ENCODE peak calls at places on chromosomes 13 and 19, in seven cellular contexts. One of them, this sample, is unnamed.

GRCh38 chr19:308471-309205 is 17.4 kb upstream of the PLPP2 start:
- DNase-seq in AG08395: no peak
- DNase-seq in stimulated activated CD4-positive, alpha-beta T cell treated with anti-CD3 and anti-CD28 coated beads, Interleukin-15, amount 100 ng/mL, for 1 hour: no peak
- DNase-seq in H54: no peak
- DNase-seq in CD8-positive, alpha-beta memory T cell: no peak
- DNase-seq in astrocyte of the spinal cord: no peak
- DNase-seq in hepatic stellate cell: no peak
- DNase-seq in this sample: no peak

GRCh38 chr19:55673889-55674288 is 1.1 kb upstream of the EPN1 start:
- DNase-seq in AG08395: no peak
- DNase-seq in stimulated activated CD4-positive, alpha-beta T cell treated with anti-CD3 and anti-CD28 coated beads, Interleukin-15, amount 100 ng/mL, for 1 hour: no peak
- DNase-seq in H54: no peak
- DNase-seq in CD8-positive, alpha-beta memory T cell: no peak
- DNase-seq in astrocyte of the spinal cord: no peak
- DNase-seq in hepatic stellate cell: no peak
- DNase-seq in this sample: no peak

GRCh38 chr13:64525687-64526086 is 2704.4 kb downstream of the PCDH9 start:
- DNase-seq in AG08395: no peak
- DNase-seq in stimulated activated CD4-positive, alpha-beta T cell treated with anti-CD3 and anti-CD28 coated beads, Interleukin-15, amount 100 ng/mL, for 1 hour: no peak
- DNase-seq in H54: no peak
- DNase-seq in CD8-positive, alpha-beta memory T cell: no peak
- DNase-seq in astrocyte of the spinal cord: no peak
- DNase-seq in hepatic stellate cell: no peak
- DNase-seq in this sample: no peak

GRCh38 chr13:93262729-93263128 is 36.1 kb downstream of the GPC6 start:
- DNase-seq in AG08395: peak; percentile 63
- DNase-seq in stimulated activated CD4-positive, alpha-beta T cell treated with anti-CD3 and anti-CD28 coated beads, Interleukin-15, amount 100 ng/mL, for 1 hour: no peak
- DNase-seq in H54: peak; percentile 23
- DNase-seq in CD8-positive, alpha-beta memory T cell: no peak
- DNase-seq in astrocyte of the spinal cord: peak; percentile 71
- DNase-seq in hepatic stellate cell: peak; percentile 17
- DNase-seq in this sample: no peak

GRCh38 chr19:46529622-46530451 is 34.2 kb upstream of the PNMA8B start:
- DNase-seq in AG08395: peak; percentile 83
- DNase-seq in stimulated activated CD4-positive, alpha-beta T cell treated with anti-CD3 and anti-CD28 coated beads, Interleukin-15, amount 100 ng/mL, for 1 hour: peak; percentile 50
- DNase-seq in H54: peak; percentile 40
- DNase-seq in CD8-positive, alpha-beta memory T cell: peak; percentile 68
- DNase-seq in astrocyte of the spinal cord: peak; percentile 57
- DNase-seq in hepatic stellate cell: peak; percentile 78
- DNase-seq in this sample: no peak

GRCh38 chr13:45200701-45201230 is at the start of gene KCTD4:
- DNase-seq in AG08395: no peak
- DNase-seq in stimulated activated CD4-positive, alpha-beta T cell treated with anti-CD3 and anti-CD28 coated beads, Interleukin-15, amount 100 ng/mL, for 1 hour: no peak
- DNase-seq in H54: no peak
- DNase-seq in CD8-positive, alpha-beta memory T cell: no peak
- DNase-seq in astrocyte of the spinal cord: peak; percentile 34
- DNase-seq in hepatic stellate cell: no peak
- DNase-seq in this sample: no peak

GRCh38 chr19:40191836-40192646 is 815 bp downstream of the MAP3K10 start:
- DNase-seq in AG08395: peak; percentile 29
- DNase-seq in stimulated activated CD4-positive, alpha-beta T cell treated with anti-CD3 and anti-CD28 coated beads, Interleukin-15, amount 100 ng/mL, for 1 hour: no peak
- DNase-seq in H54: peak; percentile 63
- DNase-seq in CD8-positive, alpha-beta memory T cell: no peak
- DNase-seq in astrocyte of the spinal cord: peak; percentile 12
- DNase-seq in hepatic stellate cell: peak; percentile 53
- DNase-seq in this sample: peak; percentile 19

GRCh38 chr13:97256343-97256783 is 34.2 kb downstream of the MBNL2 start:
- DNase-seq in AG08395: peak; percentile 82
- DNase-seq in stimulated activated CD4-positive, alpha-beta T cell treated with anti-CD3 and anti-CD28 coated beads, Interleukin-15, amount 100 ng/mL, for 1 hour: no peak
- DNase-seq in H54: peak; percentile 40
- DNase-seq in CD8-positive, alpha-beta memory T cell: no peak
- DNase-seq in astrocyte of the spinal cord: peak; percentile 94
- DNase-seq in hepatic stellate cell: peak; percentile 69
- DNase-seq in this sample: no peak

GRCh38 chr13:22735381-22735995 is 445.3 kb upstream of the SGCG start:
- DNase-seq in AG08395: no peak
- DNase-seq in stimulated activated CD4-positive, alpha-beta T cell treated with anti-CD3 and anti-CD28 coated beads, Interleukin-15, amount 100 ng/mL, for 1 hour: no peak
- DNase-seq in H54: no peak
- DNase-seq in CD8-positive, alpha-beta memory T cell: no peak
- DNase-seq in astrocyte of the spinal cord: no peak
- DNase-seq in hepatic stellate cell: no peak
- DNase-seq in this sample: no peak

GRCh38 chr19:6778386-6778785 is 5.9 kb downstream of the VAV1 start:
- DNase-seq in AG08395: no peak
- DNase-seq in stimulated activated CD4-positive, alpha-beta T cell treated with anti-CD3 and anti-CD28 coated beads, Interleukin-15, amount 100 ng/mL, for 1 hour: no peak
- DNase-seq in H54: no peak
- DNase-seq in CD8-positive, alpha-beta memory T cell: no peak
- DNase-seq in astrocyte of the spinal cord: no peak
- DNase-seq in hepatic stellate cell: no peak
- DNase-seq in this sample: no peak

GRCh38 chr19:38266981-38267597 is 2.7 kb downstream of the SPINT2 start:
- DNase-seq in AG08395: no peak
- DNase-seq in stimulated activated CD4-positive, alpha-beta T cell treated with anti-CD3 and anti-CD28 coated beads, Interleukin-15, amount 100 ng/mL, for 1 hour: no peak
- DNase-seq in H54: peak; percentile 63
- DNase-seq in CD8-positive, alpha-beta memory T cell: no peak
- DNase-seq in astrocyte of the spinal cord: peak; percentile 53
- DNase-seq in hepatic stellate cell: peak; percentile 60
- DNase-seq in this sample: no peak

GRCh38 chr19:29849234-29849633 is 37.4 kb downstream of the CCNE1 start:
- DNase-seq in AG08395: no peak
- DNase-seq in stimulated activated CD4-positive, alpha-beta T cell treated with anti-CD3 and anti-CD28 coated beads, Interleukin-15, amount 100 ng/mL, for 1 hour: no peak
- DNase-seq in H54: no peak
- DNase-seq in CD8-positive, alpha-beta memory T cell: no peak
- DNase-seq in astrocyte of the spinal cord: no peak
- DNase-seq in hepatic stellate cell: no peak
- DNase-seq in this sample: no peak

GRCh38 chr13:90686438-90686837 is 661.0 kb upstream of the MIR17HG start:
- DNase-seq in AG08395: peak; percentile 72
- DNase-seq in stimulated activated CD4-positive, alpha-beta T cell treated with anti-CD3 and anti-CD28 coated beads, Interleukin-15, amount 100 ng/mL, for 1 hour: no peak
- DNase-seq in H54: no peak
- DNase-seq in CD8-positive, alpha-beta memory T cell: no peak
- DNase-seq in astrocyte of the spinal cord: peak; percentile 49
- DNase-seq in hepatic stellate cell: no peak
- DNase-seq in this sample: no peak

GRCh38 chr19:13033819-13034611 is 38.7 kb downstream of the NFIX start:
- DNase-seq in AG08395: peak; percentile 77
- DNase-seq in stimulated activated CD4-positive, alpha-beta T cell treated with anti-CD3 and anti-CD28 coated beads, Interleukin-15, amount 100 ng/mL, for 1 hour: no peak
- DNase-seq in H54: no peak
- DNase-seq in CD8-positive, alpha-beta memory T cell: no peak
- DNase-seq in astrocyte of the spinal cord: peak; percentile 56
- DNase-seq in hepatic stellate cell: peak; percentile 74
- DNase-seq in this sample: peak; percentile 60

GRCh38 chr13:97263160-97263559 is 41.0 kb downstream of the MBNL2 start:
- DNase-seq in AG08395: no peak
- DNase-seq in stimulated activated CD4-positive, alpha-beta T cell treated with anti-CD3 and anti-CD28 coated beads, Interleukin-15, amount 100 ng/mL, for 1 hour: no peak
- DNase-seq in H54: no peak
- DNase-seq in CD8-positive, alpha-beta memory T cell: no peak
- DNase-seq in astrocyte of the spinal cord: no peak
- DNase-seq in hepatic stellate cell: no peak
- DNase-seq in this sample: no peak

GRCh38 chr13:67493835-67494234 is 263.7 kb upstream of the PCDH9 start:
- DNase-seq in AG08395: no peak
- DNase-seq in stimulated activated CD4-positive, alpha-beta T cell treated with anti-CD3 and anti-CD28 coated beads, Interleukin-15, amount 100 ng/mL, for 1 hour: no peak
- DNase-seq in H54: no peak
- DNase-seq in CD8-positive, alpha-beta memory T cell: no peak
- DNase-seq in astrocyte of the spinal cord: peak; percentile 7
- DNase-seq in hepatic stellate cell: no peak
- DNase-seq in this sample: no peak

GRCh38 chr13:41700790-41701310 is 243.5 kb downstream of the RGCC start:
- DNase-seq in AG08395: peak; percentile 65
- DNase-seq in stimulated activated CD4-positive, alpha-beta T cell treated with anti-CD3 and anti-CD28 coated beads, Interleukin-15, amount 100 ng/mL, for 1 hour: no peak
- DNase-seq in H54: no peak
- DNase-seq in CD8-positive, alpha-beta memory T cell: no peak
- DNase-seq in astrocyte of the spinal cord: peak; percentile 81
- DNase-seq in hepatic stellate cell: peak; percentile 26
- DNase-seq in this sample: no peak

GRCh38 chr13:80259159-80259558 is 81.8 kb downstream of the SPRY2 start:
- DNase-seq in AG08395: no peak
- DNase-seq in stimulated activated CD4-positive, alpha-beta T cell treated with anti-CD3 and anti-CD28 coated beads, Interleukin-15, amount 100 ng/mL, for 1 hour: no peak
- DNase-seq in H54: no peak
- DNase-seq in CD8-positive, alpha-beta memory T cell: no peak
- DNase-seq in astrocyte of the spinal cord: no peak
- DNase-seq in hepatic stellate cell: no peak
- DNase-seq in this sample: no peak

GRCh38 chr19:7895565-7895964 is 7.3 kb downstream of the LRRC8E start:
- DNase-seq in AG08395: no peak
- DNase-seq in stimulated activated CD4-positive, alpha-beta T cell treated with anti-CD3 and anti-CD28 coated beads, Interleukin-15, amount 100 ng/mL, for 1 hour: no peak
- DNase-seq in H54: no peak
- DNase-seq in CD8-positive, alpha-beta memory T cell: no peak
- DNase-seq in astrocyte of the spinal cord: no peak
- DNase-seq in hepatic stellate cell: no peak
- DNase-seq in this sample: no peak

GRCh38 chr13:82878536-82878935 is 1003.7 kb downstream of the SLITRK1 start:
- DNase-seq in AG08395: no peak
- DNase-seq in stimulated activated CD4-positive, alpha-beta T cell treated with anti-CD3 and anti-CD28 coated beads, Interleukin-15, amount 100 ng/mL, for 1 hour: no peak
- DNase-seq in H54: no peak
- DNase-seq in CD8-positive, alpha-beta memory T cell: no peak
- DNase-seq in astrocyte of the spinal cord: peak; percentile 24
- DNase-seq in hepatic stellate cell: no peak
- DNase-seq in this sample: peak; percentile 33

GRCh38 chr19:55679343-55680257 is 4.6 kb downstream of the EPN1 start:
- DNase-seq in AG08395: no peak
- DNase-seq in stimulated activated CD4-positive, alpha-beta T cell treated with anti-CD3 and anti-CD28 coated beads, Interleukin-15, amount 100 ng/mL, for 1 hour: no peak
- DNase-seq in H54: peak; percentile 95
- DNase-seq in CD8-positive, alpha-beta memory T cell: no peak
- DNase-seq in astrocyte of the spinal cord: no peak
- DNase-seq in hepatic stellate cell: no peak
- DNase-seq in this sample: no peak

GRCh38 chr19:55069137-55069858 is 6.3 kb upstream of the RDH13 start:
- DNase-seq in AG08395: no peak
- DNase-seq in stimulated activated CD4-positive, alpha-beta T cell treated with anti-CD3 and anti-CD28 coated beads, Interleukin-15, amount 100 ng/mL, for 1 hour: no peak
- DNase-seq in H54: peak; percentile 92
- DNase-seq in CD8-positive, alpha-beta memory T cell: no peak
- DNase-seq in astrocyte of the spinal cord: peak; percentile 30
- DNase-seq in hepatic stellate cell: peak; percentile 60
- DNase-seq in this sample: no peak

GRCh38 chr13:78317030-78317429 is 286.3 kb downstream of the POU4F1 start:
- DNase-seq in AG08395: no peak
- DNase-seq in stimulated activated CD4-positive, alpha-beta T cell treated with anti-CD3 and anti-CD28 coated beads, Interleukin-15, amount 100 ng/mL, for 1 hour: no peak
- DNase-seq in H54: no peak
- DNase-seq in CD8-positive, alpha-beta memory T cell: no peak
- DNase-seq in astrocyte of the spinal cord: no peak
- DNase-seq in hepatic stellate cell: no peak
- DNase-seq in this sample: no peak

GRCh38 chr13:107351305-107351704 is 783.4 kb upstream of the ARGLU1 start:
- DNase-seq in AG08395: no peak
- DNase-seq in stimulated activated CD4-positive, alpha-beta T cell treated with anti-CD3 and anti-CD28 coated beads, Interleukin-15, amount 100 ng/mL, for 1 hour: no peak
- DNase-seq in H54: no peak
- DNase-seq in CD8-positive, alpha-beta memory T cell: no peak
- DNase-seq in astrocyte of the spinal cord: no peak
- DNase-seq in hepatic stellate cell: no peak
- DNase-seq in this sample: no peak

GRCh38 chr13:48037346-48038173 is at the start of gene NUDT15:
- DNase-seq in AG08395: peak; percentile 97
- DNase-seq in stimulated activated CD4-positive, alpha-beta T cell treated with anti-CD3 and anti-CD28 coated beads, Interleukin-15, amount 100 ng/mL, for 1 hour: peak; percentile 90
- DNase-seq in H54: peak; percentile 75
- DNase-seq in CD8-positive, alpha-beta memory T cell: peak; percentile 97
- DNase-seq in astrocyte of the spinal cord: peak; percentile 97
- DNase-seq in hepatic stellate cell: peak; percentile 93
- DNase-seq in this sample: peak; percentile 48

This sample was measured in NCI-H510A.